ENCODE peak calls at places on chromosome 1, in eight cellular contexts. One of them, this sample, is unnamed.

GRCh38 chr1:58881471-58881994 is 97.7 kb upstream of the JUN start:
- DNase-seq in HT-29: peak; percentile 77
- DNase-seq in HFF-Myc: no peak
- DNase-seq in NCI-H748 treated with DMSO at 0.1 percent for 48 hours: no peak
- DNase-seq in mucosa of descending colon: peak; percentile 87
- DNase-seq in kidney: peak; percentile 89
- DNase-seq in lower lobe of right lung: no peak
- DNase-seq in stimulated activated CD4-positive, alpha-beta T cell treated with anti-CD3 and anti-CD28 coated beads, Interleukin-4, amount 100 ng/mL, for 48 hours: no peak
- DNase-seq in this sample: no peak

GRCh38 chr1:20720631-20721051 is 2.8 kb upstream of the KIF17 start:
- DNase-seq in HT-29: no peak
- DNase-seq in stimulated activated CD4-positive, alpha-beta T cell treated with anti-CD3 and anti-CD28 coated beads, Interleukin-4, amount 100 ng/mL, for 48 hours: no peak
- DNase-seq in NCI-H748 treated with DMSO at 0.1 percent for 48 hours: no peak
- DNase-seq in HFF-Myc: no peak
- DNase-seq in lower lobe of right lung: no peak
- DNase-seq in mucosa of descending colon: no peak
- DNase-seq in kidney: no peak
- DNase-seq in this sample: peak; percentile 8

GRCh38 chr1:165644064-165644735 is 13.2 kb downstream of the MGST3 start:
- DNase-seq in HFF-Myc: no peak
- DNase-seq in kidney: no peak
- DNase-seq in HT-29: no peak
- DNase-seq in stimulated activated CD4-positive, alpha-beta T cell treated with anti-CD3 and anti-CD28 coated beads, Interleukin-4, amount 100 ng/mL, for 48 hours: no peak
- DNase-seq in mucosa of descending colon: no peak
- DNase-seq in NCI-H748 treated with DMSO at 0.1 percent for 48 hours: no peak
- DNase-seq in lower lobe of right lung: no peak
- DNase-seq in this sample: no peak

GRCh38 chr1:156155760-156156495 is 2.5 kb downstream of the SEMA4A start:
- DNase-seq in HFF-Myc: no peak
- DNase-seq in lower lobe of right lung: no peak
- DNase-seq in mucosa of descending colon: no peak
- DNase-seq in kidney: no peak
- DNase-seq in NCI-H748 treated with DMSO at 0.1 percent for 48 hours: no peak
- DNase-seq in HT-29: no peak
- DNase-seq in stimulated activated CD4-positive, alpha-beta T cell treated with anti-CD3 and anti-CD28 coated beads, Interleukin-4, amount 100 ng/mL, for 48 hours: no peak
- DNase-seq in this sample: no peak

GRCh38 chr1:106889504-106890027 is 166.9 kb upstream of the PRMT6 start:
- DNase-seq in mucosa of descending colon: no peak
- DNase-seq in NCI-H748 treated with DMSO at 0.1 percent for 48 hours: no peak
- DNase-seq in stimulated activated CD4-positive, alpha-beta T cell treated with anti-CD3 and anti-CD28 coated beads, Interleukin-4, amount 100 ng/mL, for 48 hours: no peak
- DNase-seq in HT-29: no peak
- DNase-seq in HFF-Myc: no peak
- DNase-seq in lower lobe of right lung: no peak
- DNase-seq in kidney: no peak
- DNase-seq in this sample: no peak

GRCh38 chr1:108512239-108513071 is 47.4 kb upstream of the EEIG2 start:
- DNase-seq in HFF-Myc: no peak
- DNase-seq in stimulated activated CD4-positive, alpha-beta T cell treated with anti-CD3 and anti-CD28 coated beads, Interleukin-4, amount 100 ng/mL, for 48 hours: no peak
- DNase-seq in HT-29: peak; percentile 64
- DNase-seq in kidney: no peak
- DNase-seq in mucosa of descending colon: no peak
- DNase-seq in lower lobe of right lung: no peak
- DNase-seq in NCI-H748 treated with DMSO at 0.1 percent for 48 hours: no peak
- DNase-seq in this sample: no peak

GRCh38 chr1:2330511-2331199 is 60.7 kb downstream of the MORN1 start:
- DNase-seq in lower lobe of right lung: peak; percentile 75
- DNase-seq in NCI-H748 treated with DMSO at 0.1 percent for 48 hours: no peak
- DNase-seq in stimulated activated CD4-positive, alpha-beta T cell treated with anti-CD3 and anti-CD28 coated beads, Interleukin-4, amount 100 ng/mL, for 48 hours: no peak
- DNase-seq in HFF-Myc: peak; percentile 56
- DNase-seq in mucosa of descending colon: no peak
- DNase-seq in HT-29: no peak
- DNase-seq in kidney: no peak
- DNase-seq in this sample: no peak

GRCh38 chr1:197451424-197451823 is 183.4 kb downstream of the CRB1 start:
- DNase-seq in HT-29: no peak
- DNase-seq in NCI-H748 treated with DMSO at 0.1 percent for 48 hours: no peak
- DNase-seq in HFF-Myc: no peak
- DNase-seq in lower lobe of right lung: no peak
- DNase-seq in stimulated activated CD4-positive, alpha-beta T cell treated with anti-CD3 and anti-CD28 coated beads, Interleukin-4, amount 100 ng/mL, for 48 hours: no peak
- DNase-seq in mucosa of descending colon: no peak
- DNase-seq in kidney: no peak
- DNase-seq in this sample: no peak

GRCh38 chr1:147580200-147580557 is 38.9 kb downstream of the BCL9 start:
- DNase-seq in HT-29: peak; percentile 36
- DNase-seq in kidney: no peak
- DNase-seq in stimulated activated CD4-positive, alpha-beta T cell treated with anti-CD3 and anti-CD28 coated beads, Interleukin-4, amount 100 ng/mL, for 48 hours: no peak
- DNase-seq in mucosa of descending colon: no peak
- DNase-seq in HFF-Myc: peak; percentile 72
- DNase-seq in NCI-H748 treated with DMSO at 0.1 percent for 48 hours: no peak
- DNase-seq in lower lobe of right lung: no peak
- DNase-seq in this sample: no peak

GRCh38 chr1:81808760-81809159 is 8.0 kb downstream of the ADGRL2 start:
- DNase-seq in HFF-Myc: no peak
- DNase-seq in HT-29: peak; percentile 14
- DNase-seq in mucosa of descending colon: no peak
- DNase-seq in NCI-H748 treated with DMSO at 0.1 percent for 48 hours: no peak
- DNase-seq in kidney: no peak
- DNase-seq in lower lobe of right lung: no peak
- DNase-seq in stimulated activated CD4-positive, alpha-beta T cell treated with anti-CD3 and anti-CD28 coated beads, Interleukin-4, amount 100 ng/mL, for 48 hours: no peak
- DNase-seq in this sample: no peak

GRCh38 chr1:3481836-3482589 is 27.5 kb downstream of the ARHGEF16 start:
- DNase-seq in NCI-H748 treated with DMSO at 0.1 percent for 48 hours: no peak
- DNase-seq in mucosa of descending colon: no peak
- DNase-seq in HT-29: peak; percentile 72
- DNase-seq in HFF-Myc: no peak
- DNase-seq in kidney: peak; percentile 88
- DNase-seq in stimulated activated CD4-positive, alpha-beta T cell treated with anti-CD3 and anti-CD28 coated beads, Interleukin-4, amount 100 ng/mL, for 48 hours: no peak
- DNase-seq in lower lobe of right lung: no peak
- DNase-seq in this sample: no peak

This sample was measured in head of caudate nucleus.